ENCODE peak calls at places on chromosomes 2 and 18, in seven cellular contexts. M is right lobe of liver, Y is HCT116, Z is thyroid gland, P is IMR-90, D is tibial nerve, W is sigmoid colon. V is an unnamed sample.

GRCh38 chr2:241184901-241185300 is 3.6 kb upstream of the ANO7 start:
- DNase-seq in M (no peak), Y (no peak), P (no peak), W (no peak), Z (no peak), D (no peak), V (no peak)

GRCh38 chr18:29501952-29502351 is 1325.0 kb upstream of the CDH2 start:
- DNase-seq in Y (no peak), M (no peak), D (no peak), P (peak; percentile 87), Z (no peak), W (no peak), V (no peak)

GRCh38 chr2:137771064-137771463 is 193.2 kb upstream of the HNMT start:
- DNase-seq in M (no peak), Z (no peak), W (no peak), Y (no peak), D (no peak), P (no peak), V (no peak)

GRCh38 chr2:51222106-51222505 is 190.2 kb upstream of the NRXN1 start:
- DNase-seq in Y (no peak), W (no peak), M (no peak), D (no peak), P (no peak), Z (no peak), V (no peak)

GRCh38 chr18:49207373-49207772 is 253.1 kb downstream of the DYM start:
- DNase-seq in Z (no peak), W (no peak), M (no peak), D (no peak), P (peak; percentile 54), Y (peak; percentile 21), V (no peak)

GRCh38 chr18:32289480-32290075 is 99.7 kb downstream of the MEP1B start:
- DNase-seq in Y (peak; percentile 63), W (no peak), P (peak; percentile 72), M (peak; percentile 57), Z (peak; percentile 26), D (no peak), V (peak; percentile 67)

GRCh38 chr2:45004569-45005181 is 4.6 kb downstream of the SIX2 start:
- DNase-seq in W (no peak), P (peak; percentile 2), Z (no peak), D (no peak), M (no peak), Y (no peak), V (no peak)

GRCh38 chr2:86249176-86249842 is 50.1 kb downstream of the MRPL35 start:
- DNase-seq in D (no peak), M (no peak), P (peak; percentile 79), Y (peak; percentile 4), Z (no peak), W (peak; percentile 81), V (peak; percentile 35)

GRCh38 chr2:70068119-70068518 is 19.2 kb upstream of the PCBP1 start:
- DNase-seq in W (peak; percentile 24), P (peak; percentile 16), D (no peak), Y (no peak), M (peak; percentile 40), Z (no peak), V (no peak)

GRCh38 chr2:69012310-69013122 is 463 bp upstream of the ANTXR1 start:
- DNase-seq in W (peak; percentile 84), Y (peak; percentile 23), Z (peak; percentile 65), P (peak; percentile 76), D (peak; percentile 55), M (peak; percentile 54), V (peak; percentile 48)

GRCh38 chr2:147141930-147142329 is 702.9 kb upstream of the ACVR2A start:
- DNase-seq in D (no peak), Y (no peak), W (no peak), Z (no peak), P (no peak), M (no peak), V (no peak)

GRCh38 chr2:158486970-158487325 is 30.2 kb downstream of the PKP4 start:
- DNase-seq in M (no peak), Z (no peak), W (no peak), D (no peak), P (peak; percentile 60), Y (no peak), V (no peak)

GRCh38 chr2:175147196-175147595 is 20.8 kb downstream of the ATF2 start:
- DNase-seq in Y (no peak), P (peak; percentile 13), Z (no peak), M (no peak), W (no peak), D (no peak), V (no peak)

GRCh38 chr2:58110765-58111164 is 64.2 kb downstream of the VRK2 start:
- DNase-seq in D (no peak), W (no peak), Y (peak; percentile 48), P (no peak), Z (no peak), M (no peak), V (no peak)

GRCh38 chr2:10123281-10123680 is 742 bp downstream of the RRM2 start:
- DNase-seq in D (no peak), Z (no peak), W (peak; percentile 40), P (no peak), Y (no peak), M (no peak), V (no peak)

GRCh38 chr18:21458322-21458721 is 142.2 kb downstream of the ESCO1 start:
- DNase-seq in P (no peak), Y (no peak), W (no peak), M (peak; percentile 70), Z (no peak), D (no peak), V (no peak)

GRCh38 chr18:78927616-78928015 is 52.0 kb upstream of the SALL3 start:
- DNase-seq in W (no peak), P (no peak), M (peak; percentile 14), Y (no peak), D (no peak), Z (no peak), V (no peak)

GRCh38 chr2:19797871-19798270 is 103.9 kb downstream of the TTC32 start:
- DNase-seq in M (no peak), Z (no peak), P (peak; percentile 24), D (no peak), W (no peak), Y (no peak), V (no peak)

GRCh38 chr18:73264562-73264921 is 396.8 kb upstream of the NETO1 start:
- DNase-seq in P (no peak), M (no peak), Z (no peak), W (no peak), D (no peak), Y (no peak), V (no peak)

GRCh38 chr18:55102508-55102907 is 143.2 kb upstream of the CCDC68 start:
- DNase-seq in Y (no peak), M (no peak), W (no peak), Z (no peak), P (no peak), D (no peak), V (no peak)

GRCh38 chr18:55102958-55103456 is 143.7 kb upstream of the CCDC68 start:
- DNase-seq in D (no peak), M (no peak), W (no peak), Z (no peak), P (no peak), Y (no peak), V (no peak)

GRCh38 chr18:55106906-55107305 is 147.6 kb upstream of the CCDC68 start:
- DNase-seq in Z (no peak), P (no peak), D (no peak), Y (no peak), M (no peak), W (no peak), V (no peak)

GRCh38 chr18:55106466-55106865 is 147.2 kb upstream of the CCDC68 start:
- DNase-seq in D (no peak), M (no peak), Z (no peak), Y (no peak), W (no peak), P (no peak), V (no peak)

GRCh38 chr18:55105873-55106272 is 146.6 kb upstream of the CCDC68 start:
- DNase-seq in Z (no peak), Y (no peak), P (no peak), D (no peak), W (no peak), M (no peak), V (no peak)
- H3K27ac ChIP-seq in Z (no peak overlapping the region), Y (no peak overlapping the region), P (no peak overlapping the region), D (no peak overlapping the region), W (no peak overlapping the region), M (no peak overlapping the region), V (no peak overlapping the region)

DNA sequence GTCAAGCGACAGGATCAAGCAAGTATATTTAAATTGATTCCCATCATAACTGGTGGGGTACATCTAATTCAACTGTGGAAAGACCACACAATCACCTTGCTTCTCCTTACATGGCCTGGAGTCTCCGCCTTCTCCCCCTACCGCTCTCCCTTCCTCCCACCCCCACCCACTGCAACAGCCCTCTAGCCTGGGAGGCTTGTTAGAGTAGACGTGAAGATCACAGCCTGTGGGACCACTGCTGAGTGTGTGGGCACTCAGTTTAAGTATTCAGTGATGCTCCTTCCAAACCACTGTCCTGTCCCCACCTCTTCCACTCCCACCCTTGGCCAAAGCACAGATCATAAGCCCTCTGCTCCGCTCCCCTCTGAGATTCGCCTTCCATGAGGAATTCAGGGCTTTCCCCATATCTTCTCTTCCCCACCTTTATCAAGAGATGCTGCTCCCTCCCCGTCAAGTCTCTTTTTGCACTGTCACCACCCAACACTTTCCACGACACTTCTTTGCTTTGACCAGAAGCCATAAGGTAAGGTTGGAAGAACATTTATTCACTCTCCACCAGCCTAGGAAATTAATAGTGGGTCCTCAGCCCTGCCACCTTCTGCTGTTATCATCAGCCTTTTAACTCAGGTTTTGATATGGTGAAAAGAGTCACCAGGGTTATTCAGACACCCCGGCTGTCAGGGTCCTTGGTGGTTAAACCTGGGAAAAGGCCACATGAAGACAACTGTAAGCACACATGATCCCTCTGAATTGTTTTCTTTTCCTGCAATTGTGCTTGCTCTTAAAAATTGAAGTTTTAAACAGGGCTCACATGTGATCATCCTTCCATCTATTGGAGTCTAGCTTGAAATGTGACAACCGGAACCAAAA is 1.7 kb downstream of the METTL4 start:
- DNase-seq in Y (no peak), P (no peak), W (no peak), Z (no peak), M (no peak), D (no peak), V (no peak)
- TF ChIP-seq POLR2A in Y (no peak), P (no peak), W (no peak), Z (no peak), M (no peak), D (no peak), V (no peak)

GRCh38 chr2:233273120-233273519 is 21.6 kb downstream of the ATG16L1 start:
- DNase-seq in W (no peak), M (no peak), Z (no peak), P (no peak), D (no peak), Y (no peak), V (no peak)
- H3K27ac ChIP-seq in W (no peak overlapping the region), M (no peak overlapping the region), Z (no peak overlapping the region), P (no peak overlapping the region), D (no peak overlapping the region), Y (no peak overlapping the region), V (no peak overlapping the region)

GRCh38 chr2:130933501-130933900 is 96.8 kb downstream of the ARHGEF4 start:
- DNase-seq in M (no peak), W (no peak), D (no peak), Y (no peak), P (no peak), Z (no peak), V (no peak)

GRCh38 chr2:130930740-130931659 is 94.3 kb downstream of the ARHGEF4 start:
- DNase-seq in P (no peak), M (no peak), W (no peak), D (no peak), Z (no peak), Y (no peak), V (no peak)

GRCh38 chr2:130922417-130922816 is 85.7 kb downstream of the ARHGEF4 start:
- DNase-seq in P (no peak), M (no peak), Z (no peak), Y (no peak), W (no peak), D (no peak), V (no peak)

GRCh38 chr2:130928385-130928784 is 91.7 kb downstream of the ARHGEF4 start:
- DNase-seq in W (no peak), Y (no peak), D (no peak), P (no peak), M (no peak), Z (no peak), V (no peak)
- TF ChIP-seq POLR2A in W (no peak), Y (no peak), D (no peak), P (no peak), M (no peak), Z (no peak), V (no peak)